ENCODE peak calls at places on chromosomes 13 and 19, in five cellular contexts. E, F, W, D and M are unnamed samples.

GRCh38 chr13:111230385-111230930 is 90.0 kb upstream of the TEX29 start:
- DNase-seq in E (no peak), F (no peak), W (no peak), D (no peak), M (no peak)

GRCh38 chr13:20356437-20356836 is 124.3 kb upstream of the GJB6 start:
- DNase-seq in E (no peak), F (no peak), W (no peak), D (no peak), M (no peak)

GRCh38 chr13:46039421-46040036 is 13.0 kb downstream of the ZC3H13 start:
- DNase-seq in E (no peak), F (no peak), W (no peak), D (no peak), M (no peak)

GRCh38 chr13:42996584-42996983 is 4.5 kb upstream of the EPSTI1 start:
- DNase-seq in E (peak), F (no peak), W (no peak), D (no peak), M (peak)

GRCh38 chr13:109790951-109791605 is 4.7 kb upstream of the IRS2 start:
- DNase-seq in E (peak), F (no peak), W (no peak), D (no peak), M (no peak)

GRCh38 chr19:54633401-54633800 is 3.1 kb downstream of the LILRB1 start:
- DNase-seq in E (no peak), F (no peak), W (no peak), D (no peak), M (no peak)

GRCh38 chr13:89061821-89062220 is 1390.7 kb downstream of the SLITRK5 start:
- DNase-seq in E (peak), F (no peak), W (no peak), D (no peak), M (no peak)

GRCh38 chr13:60009300-60010248 is 154.2 kb downstream of the DIAPH3 start:
- DNase-seq in E (no peak), F (no peak), W (no peak), D (no peak), M (no peak)

GRCh38 chr13:25943666-25944065 is 108.2 kb downstream of the SHISA2 start:
- DNase-seq in E (peak), F (no peak), W (no peak), D (no peak), M (no peak)

GRCh38 chr13:45690636-45691035 is 11.5 kb upstream of the CBY2 start:
- DNase-seq in E (no peak), F (no peak), W (no peak), D (no peak), M (no peak)

GRCh38 chr13:73428137-73428536 is 369.3 kb downstream of the KLF5 start:
- DNase-seq in E (no peak), F (no peak), W (no peak), D (no peak), M (peak)

GRCh38 chr13:54733639-54734038 is 1705.0 kb downstream of the OLFM4 start:
- DNase-seq in E (peak), F (no peak), W (no peak), D (no peak), M (no peak)

GRCh38 chr19:55494172-55494761 is 6.0 kb downstream of the SSC5D start:
- DNase-seq in E (no peak), F (peak), W (no peak), D (no peak), M (no peak)

GRCh38 chr19:14248578-14249011 is 42.6 kb upstream of the ADGRL1 start:
- DNase-seq in E (no peak), F (peak), W (no peak), D (no peak), M (no peak)

GRCh38 chr19:17536957-17537356 is 18.5 kb upstream of the COLGALT1 start:
- DNase-seq in E (no peak), F (no peak), W (no peak), D (no peak), M (no peak)

GRCh38 chr19:56309511-56310185 is 5.0 kb downstream of the ZSCAN5A start:
- DNase-seq in E (peak), F (peak), W (peak), D (no peak), M (peak)

GRCh38 chr19:39304701-39305571 is 8.7 kb downstream of the IFNL1 start:
- DNase-seq in E (no peak), F (no peak), W (no peak), D (no peak), M (no peak)

GRCh38 chr13:109684836-109685602 is 101.4 kb downstream of the IRS2 start:
- DNase-seq in E (no peak), F (no peak), W (no peak), D (no peak), M (no peak)

GRCh38 chr19:34364830-34365462 is at the start of gene GPI:
- DNase-seq in E (peak), F (peak), W (peak), D (no peak), M (no peak)

GRCh38 chr19:55136399-55137102 is 12.5 kb downstream of the TNNT1 start:
- DNase-seq in E (no peak), F (no peak), W (no peak), D (no peak), M (no peak)

GRCh38 chr13:99227909-99228688 is 27.4 kb downstream of the UBAC2 start:
- DNase-seq in E (no peak), F (no peak), W (no peak), D (no peak), M (no peak)

GRCh38 chr19:23817519-23817918 is 58.8 kb upstream of the ZNF681 start:
- DNase-seq in E (peak), F (peak), W (peak), D (no peak), M (peak)

GRCh38 chr13:113792821-113793717 is 34.0 kb downstream of the TMEM255B start:
- DNase-seq in E (no peak), F (no peak), W (no peak), D (no peak), M (no peak)

GRCh38 chr13:79549355-79550106 is 68.6 kb downstream of the NDFIP2 start:
- DNase-seq in E (no peak), F (no peak), W (no peak), D (no peak), M (no peak)

GRCh38 chr13:113649212-113649611 is 8.8 kb downstream of the ATP4B start:
- DNase-seq in E (no peak), F (no peak), W (no peak), D (no peak), M (no peak)

GRCh38 chr19:8209111-8209964 is at the start of gene CERS4:
- DNase-seq in E (peak), F (peak), W (peak), D (no peak), M (no peak)

GRCh38 chr19:15374796-15375440 is 4.7 kb downstream of the AKAP8 start:
- DNase-seq in E (no peak), F (no peak), W (no peak), D (no peak), M (no peak)

GRCh38 chr13:77544765-77545316 is 9.3 kb downstream of the SCEL start:
- DNase-seq in E (no peak), F (no peak), W (no peak), D (no peak), M (no peak)

GRCh38 chr13:94705081-94705751 is 7.1 kb downstream of the SOX21 start:
- DNase-seq in E (no peak), F (no peak), W (peak), D (no peak), M (no peak)

GRCh38 chr13:20351279-20352022 is 119.3 kb upstream of the GJB6 start:
- DNase-seq in E (no peak), F (no peak), W (no peak), D (no peak), M (no peak)

GRCh38 chr19:29807178-29807577 is 4.6 kb upstream of the CCNE1 start:
- DNase-seq in E (no peak), F (no peak), W (no peak), D (no peak), M (no peak)

GRCh38 chr19:52786078-52786463 is 520 bp downstream of the ZNF600 start:
- DNase-seq in E (no peak), F (peak), W (peak), D (no peak), M (no peak)

GRCh38 chr13:109160887-109161669 is 531.7 kb downstream of the MYO16 start:
- DNase-seq in E (no peak), F (no peak), W (no peak), D (no peak), M (no peak)

GRCh38 chr19:58474997-58475713 is 997 bp upstream of the ZNF446 start:
- DNase-seq in E (no peak), F (no peak), W (no peak), D (no peak), M (no peak)

GRCh38 chr19:35559781-35560180 is 3.7 kb downstream of the ATP4A start:
- DNase-seq in E (no peak), F (no peak), W (no peak), D (no peak), M (no peak)

GRCh38 chr19:2391118-2391725 is 31.2 kb downstream of the TMPRSS9 start:
- DNase-seq in E (peak), F (peak), W (no peak), D (peak), M (peak)

GRCh38 chr19:54523403-54523802 is 20.8 kb downstream of the LAIR2 start:
- DNase-seq in E (no peak), F (no peak), W (no peak), D (peak), M (no peak)

GRCh38 chr19:33194527-33194883 is 375 bp downstream of the LRP3 start:
- DNase-seq in E (no peak), F (no peak), W (no peak), D (no peak), M (no peak)

DNA sequence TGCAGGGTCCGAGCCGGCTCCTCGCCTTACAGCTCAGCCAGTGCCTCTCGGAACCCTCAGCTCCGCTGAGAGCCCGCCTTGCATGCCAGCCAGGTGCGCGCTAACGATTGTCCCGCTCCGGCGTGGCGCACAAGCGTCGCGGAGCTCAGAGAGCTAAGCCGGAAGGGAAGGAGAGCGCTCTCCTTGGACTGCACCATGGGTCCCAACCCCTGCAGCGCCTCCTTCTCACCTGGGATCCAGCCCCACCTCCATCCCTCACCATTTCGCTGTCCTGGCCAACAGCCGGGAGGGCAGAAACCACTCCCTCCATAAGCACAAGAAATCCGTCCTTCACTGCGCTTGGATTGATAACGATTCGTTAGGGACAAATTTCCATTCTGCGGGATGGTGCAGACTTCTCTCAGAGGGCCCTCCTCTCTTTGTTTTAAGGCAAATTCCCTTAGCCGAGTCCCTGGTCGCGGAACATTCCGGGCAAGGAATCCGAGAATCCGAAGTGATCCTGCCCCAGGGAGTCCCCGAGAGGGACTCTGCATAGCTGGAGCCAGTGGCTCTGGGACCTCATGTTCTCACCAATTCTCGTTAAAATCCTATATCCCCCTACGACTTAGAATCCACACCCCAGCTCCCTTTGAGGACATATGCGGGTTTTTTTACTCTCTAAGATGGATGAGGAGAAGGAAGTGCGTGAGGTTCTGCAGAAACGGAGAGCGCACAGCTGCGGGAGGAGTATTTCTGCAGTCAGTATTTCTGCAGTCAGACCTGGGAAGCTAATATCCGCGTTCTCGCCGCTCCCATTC is 2.8 kb downstream of the GSX1 start:
- DNase-seq in E (no peak), F (no peak), W (peak), D (no peak), M (no peak)
- TF ChIP-seq EZH2 in E (no peak), F (no peak), W (peak), D (no peak), M (no peak)

GRCh38 chr19:3404324-3405260 is 38.2 kb downstream of the NFIC start:
- DNase-seq in E (no peak), F (no peak), W (no peak), D (no peak), M (no peak)
- TF ChIP-seq YY1 in E (peak), F (peak), W (peak), D (peak), M (no peak)

GRCh38 chr19:12833747-12834417 is 497 bp downstream of the RTBDN start:
- DNase-seq in E (no peak), F (peak), W (peak), D (no peak), M (no peak)

GRCh38 chr19:12834418-12834943 is at the start of gene RTBDN:
- DNase-seq in E (no peak), F (no peak), W (no peak), D (no peak), M (no peak)

GRCh38 chr19:12836529-12836863 is 1.8 kb upstream of the MAST1 start:
- DNase-seq in E (no peak), F (no peak), W (no peak), D (no peak), M (no peak)

GRCh38 chr19:12833418-12833746 is 997 bp downstream of the RTBDN start:
- DNase-seq in E (no peak), F (no peak), W (peak), D (no peak), M (no peak)

GRCh38 chr19:12834976-12835757 is 788 bp upstream of the RTBDN start:
- DNase-seq in E (no peak), F (peak), W (peak), D (no peak), M (peak)
- TF ChIP-seq EZH2 in E (no peak), F (no peak), W (peak), D (no peak), M (no peak)

GRCh38 chr13:50400930-50401553 is 385.8 kb downstream of the KCNRG start:
- DNase-seq in E (peak), F (no peak), W (no peak), D (no peak), M (no peak)

GRCh38 chr13:50404769-50405168 is 389.5 kb downstream of the KCNRG start:
- DNase-seq in E (no peak), F (no peak), W (no peak), D (no peak), M (no peak)

GRCh38 chr13:50400035-50400726 is 384.9 kb downstream of the KCNRG start:
- DNase-seq in E (no peak), F (no peak), W (no peak), D (no peak), M (no peak)

GRCh38 chr13:50403311-50403710 is 388.1 kb downstream of the KCNRG start:
- DNase-seq in E (peak), F (no peak), W (no peak), D (no peak), M (no peak)

GRCh38 chr13:50401721-50402510 is 386.7 kb downstream of the KCNRG start:
- DNase-seq in E (no peak), F (no peak), W (no peak), D (no peak), M (no peak)
- TF ChIP-seq YY1 in E (no peak), F (no peak), W (no peak), D (no peak), M (no peak)

GRCh38 chr13:31538067-31539042 is 201.0 kb upstream of the RXFP2 start:
- DNase-seq in E (peak), F (peak), W (no peak), D (no peak), M (peak)
- TF ChIP-seq EZH2 in E (no peak), F (no peak), W (no peak), D (no peak), M (no peak)

DNA sequence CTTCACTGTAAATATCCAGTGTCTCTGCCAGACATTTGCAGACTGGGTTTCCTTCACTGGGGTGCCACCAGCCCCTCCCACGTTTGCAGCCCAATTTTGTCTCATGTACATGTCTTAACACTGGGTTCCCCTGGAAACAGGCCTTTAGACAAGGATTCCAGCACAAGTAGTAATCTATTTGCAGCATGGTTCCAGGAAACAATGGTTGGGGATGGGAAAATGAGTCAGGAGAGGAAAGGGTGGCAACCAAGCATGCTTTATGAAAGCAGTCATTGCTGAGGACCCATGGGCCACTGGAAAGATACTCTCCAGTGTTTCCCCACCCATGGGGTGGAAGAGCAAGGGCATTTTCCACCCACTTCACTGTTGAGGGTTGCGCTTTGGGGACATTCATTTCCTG is 53.6 kb upstream of the FARP1 start:
- DNase-seq in E (no peak), F (no peak), W (no peak), D (no peak), M (no peak)
- TF ChIP-seq YY1 in E (no peak), F (no peak), W (no peak), D (no peak), M (no peak)

GRCh38 chr19:10567696-10568443 is 909 bp downstream of the CDKN2D start:
- DNase-seq in E (no peak), F (no peak), W (no peak), D (no peak), M (no peak)

GRCh38 chr19:10568826-10569651 is at the start of gene CDKN2D:
- DNase-seq in E (peak), F (peak), W (peak), D (peak), M (peak)

GRCh38 chr19:10566408-10566657 is 523 bp upstream of the KRI1 start:
- DNase-seq in E (no peak), F (no peak), W (no peak), D (no peak), M (no peak)

GRCh38 chr19:10566658-10567410 is 1.0 kb upstream of the KRI1 start:
- DNase-seq in E (no peak), F (no peak), W (no peak), D (peak), M (no peak)

GRCh38 chr19:10568444-10568825 is 344 bp downstream of the CDKN2D start:
- DNase-seq in E (no peak), F (no peak), W (peak), D (no peak), M (no peak)
- TF ChIP-seq EZH2 in E (no peak), F (no peak), W (no peak), D (no peak), M (no peak)

DNA sequence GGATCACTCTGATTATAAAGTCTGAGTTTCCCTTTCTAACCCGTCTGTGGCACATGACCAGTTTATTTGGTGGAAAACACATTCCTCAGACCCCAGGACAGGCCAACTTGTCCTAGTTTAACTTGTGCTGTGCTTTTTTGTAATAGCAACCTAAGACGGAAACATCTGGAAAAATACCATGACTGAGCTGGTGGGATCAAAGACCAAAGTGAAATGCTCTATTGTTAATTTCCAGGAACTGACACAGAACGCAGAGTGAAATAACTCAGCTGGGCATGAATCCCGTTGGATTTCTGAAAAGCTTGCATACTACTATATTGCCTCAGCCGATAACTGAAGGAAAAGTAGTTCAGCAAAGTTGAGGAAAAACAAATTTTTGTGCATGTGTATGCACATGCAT is 188.0 kb downstream of the LHFPL6 start:
- DNase-seq in E (peak), F (no peak), W (no peak), D (no peak), M (no peak)
- TF ChIP-seq YY1 in E (no peak), F (no peak), W (no peak), D (no peak), M (no peak)